ENCODE peak calls at places on chromosomes 16 and 17, in four cellular contexts. P, Z, D and V are unnamed samples.

GRCh38 chr16:104355-104754 is 26.3 kb downstream of the MPG start:
- DNase-seq in D (no peak), P (no peak), Z (no peak), V (no peak)

GRCh38 chr16:56389554-56389953 is 35.8 kb downstream of the AMFR start:
- DNase-seq in Z (no peak), D (peak), P (no peak), V (no peak)

GRCh38 chr17:45361976-45362375 is 45.2 kb upstream of the MAP3K14 start:
- DNase-seq in D (no peak), P (no peak), Z (no peak), V (no peak)

GRCh38 chr17:72219136-72219823 is 98.5 kb downstream of the SOX9 start:
- DNase-seq in P (no peak), Z (no peak), D (no peak), V (no peak)

GRCh38 chr16:14263011-14263410 is 191.9 kb downstream of the MRTFB start:
- DNase-seq in Z (no peak), D (no peak), P (no peak), V (no peak)

GRCh38 chr16:88303890-88304819 is 78.6 kb upstream of the ZNF469 start:
- DNase-seq in Z (no peak), D (peak), P (no peak), V (no peak)

GRCh38 chr17:6508519-6509294 is 47.6 kb downstream of the PITPNM3 start:
- DNase-seq in P (no peak), D (no peak), Z (no peak), V (no peak)

GRCh38 chr16:9801651-9802050 is 380.6 kb downstream of the GRIN2A start:
- DNase-seq in D (no peak), Z (no peak), P (no peak), V (no peak)

GRCh38 chr16:30000768-30001631 is 5.0 kb downstream of the INO80E start:
- DNase-seq in P (no peak), Z (no peak), D (no peak), V (no peak)

GRCh38 chr17:77959926-77960521 is 1.5 kb downstream of the TNRC6C start:
- DNase-seq in D (no peak), P (no peak), Z (no peak), V (peak)

GRCh38 chr16:12320298-12320706 is 343.8 kb downstream of the SNX29 start:
- DNase-seq in P (no peak), D (peak), Z (no peak), V (peak)

GRCh38 chr17:39527220-39527813 is 66.0 kb downstream of the CDK12 start:
- DNase-seq in P (no peak), D (peak), Z (no peak), V (peak)

GRCh38 chr16:8989099-8989878 is 25.6 kb upstream of the USP7 start:
- DNase-seq in D (no peak), P (no peak), Z (no peak), V (no peak)

GRCh38 chr17:44005865-44006580 is 1.6 kb downstream of the NAGS start:
- DNase-seq in D (no peak), P (no peak), Z (no peak), V (peak)

GRCh38 chr17:351875-352420 is 659 bp downstream of the RPH3AL start:
- DNase-seq in P (no peak), Z (no peak), D (no peak), V (peak)